ENCODE peak calls at places on chromosomes 2 and 18, in ten cellular contexts. B, E, D, U, Y, C, G, P, R and W are unnamed samples.

GRCh38 chr2:221624475-221624874 is 52.4 kb upstream of the EPHA4 start:
- DNase-seq in B (no peak), E (no peak), D (no peak), U (no peak), Y (no peak), C (no peak), G (no peak), P (no peak), R (no peak), W (no peak)

GRCh38 chr2:96114546-96114902 is 1.8 kb downstream of the ADRA2B start:
- DNase-seq in B (no peak), E (no peak), D (no peak), U (peak; percentile 71), Y (no peak), C (no peak), G (no peak), P (no peak), R (no peak), W (no peak)

GRCh38 chr2:19769513-19769912 is 132.3 kb downstream of the TTC32 start:
- DNase-seq in B (no peak), E (no peak), D (peak; percentile 41), U (no peak), Y (no peak), C (no peak), G (no peak), P (no peak), R (no peak), W (no peak)

GRCh38 chr18:5424903-5425302 is 118.9 kb downstream of the EPB41L3 start:
- DNase-seq in B (no peak), E (no peak), D (peak; percentile 58), U (no peak), Y (peak; percentile 54), C (no peak), G (peak; percentile 32), P (no peak), R (no peak), W (no peak)

GRCh38 chr18:56083889-56084288 is 495.9 kb upstream of the TCF4 start:
- DNase-seq in B (no peak), E (no peak), D (no peak), U (no peak), Y (no peak), C (no peak), G (no peak), P (no peak), R (no peak), W (no peak)

GRCh38 chr18:76131738-76132137 is 363.3 kb downstream of the ZNF516 start:
- DNase-seq in B (no peak), E (peak; percentile 48), D (peak; percentile 54), U (no peak), Y (peak; percentile 5), C (peak; percentile 22), G (no peak), P (no peak), R (peak; percentile 11), W (no peak)

GRCh38 chr2:152189622-152190495 is 14.3 kb upstream of the STAM2 start:
- DNase-seq in B (no peak), E (peak; percentile 15), D (peak; percentile 75), U (no peak), Y (peak; percentile 81), C (no peak), G (peak; percentile 70), P (peak; percentile 53), R (no peak), W (peak; percentile 48)

GRCh38 chr18:49020129-49020528 is 69.4 kb upstream of the SMAD7 start:
- DNase-seq in B (no peak), E (no peak), D (no peak), U (no peak), Y (no peak), C (no peak), G (no peak), P (no peak), R (no peak), W (no peak)

GRCh38 chr18:22169011-22169888 is at the start of gene GATA6:
- DNase-seq in B (no peak), E (peak; percentile 53), D (peak; percentile 96), U (peak; percentile 84), Y (peak; percentile 97), C (peak; percentile 54), G (peak; percentile 63), P (peak; percentile 95), R (peak; percentile 28), W (no peak)

GRCh38 chr2:84908948-84909713 is 3.7 kb downstream of the TMSB10 start:
- DNase-seq in B (no peak), E (no peak), D (no peak), U (no peak), Y (no peak), C (no peak), G (peak; percentile 67), P (no peak), R (no peak), W (no peak)

GRCh38 chr2:104091894-104092293 is 762.0 kb upstream of the POU3F3 start:
- DNase-seq in B (no peak), E (no peak), D (no peak), U (no peak), Y (no peak), C (no peak), G (no peak), P (no peak), R (no peak), W (no peak)

GRCh38 chr2:203730866-203731265 is 24.4 kb downstream of the CD28 start:
- DNase-seq in B (no peak), E (no peak), D (no peak), U (no peak), Y (no peak), C (no peak), G (no peak), P (no peak), R (no peak), W (no peak)

GRCh38 chr18:37425182-37425581 is 140.4 kb downstream of the CELF4 start:
- DNase-seq in B (no peak), E (no peak), D (no peak), U (no peak), Y (no peak), C (no peak), G (no peak), P (no peak), R (no peak), W (no peak)

GRCh38 chr2:207869784-207870778 is 100.4 kb upstream of the FZD5 start:
- DNase-seq in B (no peak), E (no peak), D (peak; percentile 41), U (no peak), Y (peak; percentile 73), C (no peak), G (peak; percentile 17), P (no peak), R (no peak), W (no peak)

GRCh38 chr2:101735166-101735533 is 37.6 kb downstream of the MAP4K4 start:
- DNase-seq in B (no peak), E (no peak), D (no peak), U (no peak), Y (no peak), C (no peak), G (no peak), P (no peak), R (no peak), W (no peak)

GRCh38 chr2:36352711-36353110 is 2.9 kb upstream of the CRIM1 start:
- DNase-seq in B (no peak), E (no peak), D (peak; percentile 57), U (no peak), Y (peak; percentile 79), C (no peak), G (no peak), P (no peak), R (no peak), W (no peak)

GRCh38 chr2:192070099-192070498 is 124.6 kb downstream of the TMEFF2 start:
- DNase-seq in B (no peak), E (no peak), D (no peak), U (no peak), Y (no peak), C (no peak), G (no peak), P (no peak), R (no peak), W (no peak)

GRCh38 chr2:170142502-170142901 is 35.4 kb upstream of the MYO3B start:
- DNase-seq in B (no peak), E (no peak), D (no peak), U (no peak), Y (no peak), C (no peak), G (no peak), P (no peak), R (no peak), W (no peak)

GRCh38 chr18:78902795-78903435 is 76.7 kb upstream of the SALL3 start:
- DNase-seq in B (no peak), E (no peak), D (no peak), U (no peak), Y (no peak), C (no peak), G (no peak), P (no peak), R (no peak), W (no peak)